ENCODE peak calls at places on chromosomes 5 and 9, in seven cellular contexts. M is activated T-cell treated with anti-CD3 and anti-CD28 coated beads for 1 hour, G is WERI-Rb-1, Q is progenitor cell of endocrine pancreas, S is GM12865, C is AG20443, H is GM10248. W is an unnamed sample.

GRCh38 chr5:177476531-177477233 is 3.2 kb upstream of the DBN1 start:
- DNase-seq in G (no peak), S (no peak), C (peak), M (no peak), Q (no peak), H (no peak), W (no peak)

GRCh38 chr9:79263666-79264460 is 307.9 kb upstream of the TLE4 start:
- DNase-seq in M (no peak), C (peak), G (peak), S (no peak), H (no peak), Q (no peak), W (no peak)

GRCh38 chr9:73714294-73714693 is 562.6 kb downstream of the ANXA1 start:
- DNase-seq in M (no peak), S (no peak), H (no peak), Q (no peak), G (no peak), C (no peak), W (no peak)

GRCh38 chr5:85000671-85001070 is 616.0 kb upstream of the EDIL3 start:
- DNase-seq in C (no peak), S (no peak), G (no peak), Q (no peak), M (no peak), H (no peak), W (no peak)

GRCh38 chr5:54301215-54301614 is 9.2 kb downstream of the ARL15 start:
- DNase-seq in H (no peak), C (no peak), Q (no peak), M (no peak), G (no peak), S (no peak), W (no peak)

GRCh38 chr9:97873877-97874276 is 20.9 kb downstream of the FOXE1 start:
- DNase-seq in G (no peak), H (no peak), Q (no peak), M (no peak), C (no peak), S (no peak), W (no peak)

GRCh38 chr5:143657814-143658395 is 154.1 kb upstream of the HMHB1 start:
- DNase-seq in Q (no peak), C (no peak), H (no peak), S (no peak), G (no peak), M (no peak), W (no peak)

GRCh38 chr5:37054391-37054790 is 177.8 kb downstream of the NIPBL start:
- DNase-seq in Q (no peak), S (no peak), H (no peak), M (no peak), C (no peak), G (no peak), W (no peak)

GRCh38 chr9:128340691-128341434 is 536 bp downstream of the SLC27A4 start:
- DNase-seq in C (no peak), M (no peak), S (no peak), G (no peak), H (no peak), Q (no peak), W (no peak)

GRCh38 chr5:157778121-157778805 is 34.8 kb downstream of the LSM11 start:
- DNase-seq in C (no peak), H (no peak), M (no peak), S (no peak), G (no peak), Q (no peak), W (no peak)

GRCh38 chr5:80249876-80250275 is 6.0 kb downstream of the SERINC5 start:
- DNase-seq in S (no peak), Q (no peak), G (no peak), M (no peak), C (no peak), H (no peak), W (no peak)

GRCh38 chr5:123344819-123345426 is 78.3 kb downstream of the CEP120 start:
- DNase-seq in Q (no peak), S (peak), G (peak), C (peak), H (no peak), M (no peak), W (no peak)

GRCh38 chr9:125472926-125473701 is 211.5 kb downstream of the GAPVD1 start:
- DNase-seq in S (no peak), H (no peak), M (no peak), Q (no peak), C (peak), G (peak), W (no peak)

GRCh38 chr5:174427304-174427703 is 297.1 kb upstream of the MSX2 start:
- DNase-seq in G (no peak), M (no peak), S (no peak), H (no peak), C (no peak), Q (no peak), W (no peak)

GRCh38 chr5:14848385-14848784 is 23.2 kb downstream of the ANKH start:
- DNase-seq in S (no peak), C (no peak), Q (no peak), M (no peak), H (no peak), G (no peak), W (no peak)

GRCh38 chr9:36637491-36638270 is 65.0 kb downstream of the MELK start:
- DNase-seq in Q (no peak), G (peak), S (no peak), C (no peak), H (no peak), M (no peak), W (no peak)

GRCh38 chr9:22809371-22809770 is 362.7 kb downstream of the DMRTA1 start:
- DNase-seq in M (no peak), G (no peak), S (no peak), Q (no peak), H (no peak), C (no peak), W (no peak)

GRCh38 chr5:41636605-41637004 is 126.2 kb upstream of the PLCXD3 start:
- DNase-seq in C (peak), M (no peak), S (peak), Q (no peak), G (peak), H (no peak), W (peak)

GRCh38 chr5:94812232-94812631 is 193.8 kb downstream of the SLF1 start:
- DNase-seq in S (no peak), H (no peak), M (no peak), Q (no peak), C (no peak), G (no peak), W (no peak)

GRCh38 chr5:180636016-180636402 is 13.4 kb downstream of the FLT4 start:
- DNase-seq in M (no peak), Q (no peak), G (no peak), C (no peak), S (no peak), H (no peak), W (no peak)

GRCh38 chr5:53114988-53115387 is 5.4 kb upstream of the MOCS2 start:
- DNase-seq in M (no peak), C (no peak), G (no peak), Q (no peak), H (no peak), S (no peak), W (no peak)

GRCh38 chr5:60066502-60066901 is 173.0 kb upstream of the PDE4D start:
- DNase-seq in Q (no peak), M (no peak), C (no peak), S (no peak), G (no peak), H (no peak), W (no peak)

GRCh38 chr9:76373173-76373771 is 21.0 kb downstream of the RFK start:
- DNase-seq in M (no peak), H (no peak), C (peak), S (peak), G (no peak), Q (no peak), W (peak)

GRCh38 chr5:128241071-128241695 is 157.6 kb downstream of the SLC12A2 start:
- DNase-seq in H (no peak), C (no peak), G (no peak), M (no peak), Q (no peak), S (no peak), W (no peak)

W was measured in Caco-2.